ENCODE peak calls at places on chromosomes 11 and 22, in nine cellular contexts. L is NCI-H774; U is SHP77; P is iPS-NIHi11; H is ELR; E is G401; G is A172; N is sciatic nerve; X is CD4-positive, alpha-beta T cell. S is an unnamed sample.

GRCh38 chr11:66478823-66479740 is 1.2 kb upstream of the DPP3 start:
- DNase-seq in L (peak), U (no peak), P (peak), H (peak), E (peak), G (peak), N (no peak), X (no peak), S (peak)

GRCh38 chr11:68632802-68633201 is 51.5 kb upstream of the GAL start:
- DNase-seq in L (peak), U (peak), P (peak), H (peak), E (peak), G (peak), N (no peak), X (peak), S (peak)

GRCh38 chr11:75388386-75389275 is 10.7 kb upstream of the RPS3 start:
- DNase-seq in L (peak), U (peak), P (peak), H (peak), E (peak), G (peak), N (peak), X (peak), S (peak)

GRCh38 chr11:18001191-18001590 is 11.7 kb downstream of the SERGEF start:
- DNase-seq in L (no peak), U (no peak), P (no peak), H (no peak), E (no peak), G (peak), N (no peak), X (no peak), S (no peak)

GRCh38 chr11:27242591-27242990 is 120.4 kb downstream of the CCDC34 start:
- DNase-seq in L (no peak), U (no peak), P (no peak), H (peak), E (no peak), G (peak), N (no peak), X (no peak), S (no peak)

GRCh38 chr11:117950999-117951961 is 22.1 kb upstream of the TMPRSS13 start:
- DNase-seq in L (no peak), U (no peak), P (no peak), H (no peak), E (no peak), G (no peak), N (no peak), X (peak), S (no peak)

GRCh38 chr11:316031-316701 is 2.3 kb downstream of the IFITM1 start:
- DNase-seq in L (no peak), U (no peak), P (no peak), H (no peak), E (no peak), G (no peak), N (peak), X (no peak), S (no peak)

GRCh38 chr11:19365743-19366410 is 125.1 kb upstream of the E2F8 start:
- DNase-seq in L (peak), U (no peak), P (no peak), H (no peak), E (no peak), G (no peak), N (no peak), X (no peak), S (no peak)

GRCh38 chr11:57776577-57776976 is 15.0 kb downstream of the CTNND1 start:
- DNase-seq in L (no peak), U (no peak), P (no peak), H (no peak), E (no peak), G (no peak), N (no peak), X (no peak), S (no peak)

GRCh38 chr22:45968003-45968650 is 8.8 kb downstream of the WNT7B start:
- DNase-seq in L (no peak), U (no peak), P (no peak), H (peak), E (no peak), G (peak), N (no peak), X (no peak), S (no peak)

GRCh38 chr11:12749442-12749841 is 75.2 kb downstream of the TEAD1 start:
- DNase-seq in L (no peak), U (no peak), P (no peak), H (no peak), E (no peak), G (no peak), N (no peak), X (no peak), S (no peak)

GRCh38 chr11:88489030-88489429 is 151.5 kb upstream of the CTSC start:
- DNase-seq in L (no peak), U (no peak), P (no peak), H (peak), E (no peak), G (no peak), N (no peak), X (no peak), S (no peak)

GRCh38 chr22:38230108-38230825 is 28.5 kb downstream of the MAFF start:
- DNase-seq in L (no peak), U (no peak), P (peak), H (no peak), E (no peak), G (peak), N (no peak), X (peak), S (no peak)

GRCh38 chr11:44036811-44037657 is 10.7 kb upstream of the ACCSL start:
- DNase-seq in L (peak), U (peak), P (peak), H (peak), E (peak), G (peak), N (peak), X (no peak), S (peak)

GRCh38 chr22:37633082-37633692 is 6.3 kb upstream of the SH3BP1 start:
- DNase-seq in L (no peak), U (no peak), P (no peak), H (no peak), E (no peak), G (no peak), N (no peak), X (no peak), S (no peak)

GRCh38 chr11:47503227-47503626 is 49.7 kb downstream of the CELF1 start:
- DNase-seq in L (no peak), U (no peak), P (no peak), H (no peak), E (peak), G (no peak), N (no peak), X (no peak), S (no peak)